ENCODE peak calls at places on chromosome 21, in four cellular contexts. One of them, this sample, is unnamed.
A peak's percentile ranks its signal among the peaks of the same experiment; 100 is the strongest.

GRCh38 chr21:45549670-45550463 is 7.6 kb upstream of the SLC19A1 start:
- DNase-seq in H9: peak; percentile 28
- DNase-seq in RCC 7860: no peak
- DNase-seq in fibroblast of the conjunctiva: no peak
- DNase-seq in this sample: no peak

GRCh38 chr21:25929859-25930520 is 195.2 kb downstream of the GABPA start:
- DNase-seq in H9: no peak
- DNase-seq in RCC 7860: no peak
- DNase-seq in fibroblast of the conjunctiva: no peak
- DNase-seq in this sample: no peak

GRCh38 chr21:41641821-41642368 is 125.0 kb downstream of the RIPK4 start:
- DNase-seq in H9: no peak
- DNase-seq in RCC 7860: peak; percentile 94
- DNase-seq in fibroblast of the conjunctiva: peak; percentile 60
- DNase-seq in this sample: peak; percentile 50

GRCh38 chr21:46437511-46437910 is 21.2 kb upstream of the DIP2A start:
- DNase-seq in H9: no peak
- DNase-seq in RCC 7860: no peak
- DNase-seq in fibroblast of the conjunctiva: no peak
- DNase-seq in this sample: no peak

GRCh38 chr21:45994738-45995685 is 13.4 kb downstream of the COL6A1 start:
- DNase-seq in H9: no peak
- DNase-seq in RCC 7860: no peak
- DNase-seq in fibroblast of the conjunctiva: no peak
- DNase-seq in this sample: no peak

GRCh38 chr21:35529141-35529863 is 480.2 kb upstream of the RUNX1 start:
- DNase-seq in H9: no peak
- DNase-seq in RCC 7860: peak; percentile 25
- DNase-seq in fibroblast of the conjunctiva: no peak
- DNase-seq in this sample: no peak

GRCh38 chr21:43370091-43370658 is 56.8 kb downstream of the SIK1 start:
- DNase-seq in H9: no peak
- DNase-seq in RCC 7860: no peak
- DNase-seq in fibroblast of the conjunctiva: no peak
- DNase-seq in this sample: no peak

GRCh38 chr21:35198004-35198403 is 148.9 kb upstream of the RUNX1 start:
- DNase-seq in H9: no peak
- DNase-seq in RCC 7860: peak; percentile 97
- DNase-seq in fibroblast of the conjunctiva: peak; percentile 89
- DNase-seq in this sample: peak; percentile 38

GRCh38 chr21:38148046-38148445 is 108.7 kb upstream of the KCNJ15 start:
- DNase-seq in H9: no peak
- DNase-seq in RCC 7860: no peak
- DNase-seq in fibroblast of the conjunctiva: no peak
- DNase-seq in this sample: no peak

GRCh38 chr21:44083631-44084291 is 23.4 kb upstream of the PWP2 start:
- DNase-seq in H9: no peak
- DNase-seq in RCC 7860: no peak
- DNase-seq in fibroblast of the conjunctiva: no peak
- DNase-seq in this sample: no peak

GRCh38 chr21:37877171-37877570 is 39.1 kb downstream of the KCNJ6 start:
- DNase-seq in H9: no peak
- DNase-seq in RCC 7860: peak; percentile 78
- DNase-seq in fibroblast of the conjunctiva: no peak
- DNase-seq in this sample: peak; percentile 12

GRCh38 chr21:33557447-33557846 is 14.6 kb downstream of the SON start:
- DNase-seq in H9: no peak
- DNase-seq in RCC 7860: no peak
- DNase-seq in fibroblast of the conjunctiva: no peak
- DNase-seq in this sample: no peak

GRCh38 chr21:9750341-9751086 is 770.9 kb upstream of the TPTE start:
- DNase-seq in H9: no peak
- DNase-seq in RCC 7860: no peak
- DNase-seq in fibroblast of the conjunctiva: no peak
- DNase-seq in this sample: no peak

This sample was measured in ACHN.